ENCODE peak calls at places on chromosomes 6 and 20, in ten cellular contexts. One of them, this sample, is unnamed.

GRCh38 chr20:62219992-62220665 is at the start of gene HRH3:
- DNase-seq in OCI-LY7: peak; percentile 56
- DNase-seq in suprapubic skin: no peak
- DNase-seq in Calu3: peak; percentile 68
- DNase-seq in astrocyte of the spinal cord: no peak
- DNase-seq in progenitor cell of endocrine pancreas: peak; percentile 74
- DNase-seq in fibroblast of lung: peak; percentile 16
- DNase-seq in tibial nerve: no peak
- DNase-seq in AG09319: no peak
- DNase-seq in heart right ventricle: no peak
- DNase-seq in this sample: no peak

GRCh38 chr20:44052166-44052565 is 134.8 kb downstream of the JPH2 start:
- DNase-seq in AG09319: no peak
- DNase-seq in heart right ventricle: no peak
- DNase-seq in Calu3: no peak
- DNase-seq in suprapubic skin: peak; percentile 37
- DNase-seq in astrocyte of the spinal cord: no peak
- DNase-seq in fibroblast of lung: no peak
- DNase-seq in OCI-LY7: no peak
- DNase-seq in progenitor cell of endocrine pancreas: peak; percentile 6
- DNase-seq in tibial nerve: no peak
- DNase-seq in this sample: no peak

GRCh38 chr6:137846772-137847313 is 20.2 kb upstream of the TNFAIP3 start:
- DNase-seq in progenitor cell of endocrine pancreas: no peak
- DNase-seq in heart right ventricle: peak; percentile 36
- DNase-seq in astrocyte of the spinal cord: no peak
- DNase-seq in tibial nerve: peak; percentile 21
- DNase-seq in Calu3: no peak
- DNase-seq in suprapubic skin: no peak
- DNase-seq in fibroblast of lung: no peak
- DNase-seq in AG09319: no peak
- DNase-seq in OCI-LY7: no peak
- DNase-seq in this sample: no peak

GRCh38 chr20:7113577-7114466 is 346.3 kb downstream of the BMP2 start:
- DNase-seq in heart right ventricle: peak; percentile 50
- DNase-seq in OCI-LY7: peak; percentile 37
- DNase-seq in astrocyte of the spinal cord: peak; percentile 57
- DNase-seq in progenitor cell of endocrine pancreas: no peak
- DNase-seq in AG09319: peak; percentile 10
- DNase-seq in tibial nerve: peak; percentile 5
- DNase-seq in Calu3: peak; percentile 57
- DNase-seq in suprapubic skin: no peak
- DNase-seq in fibroblast of lung: peak; percentile 33
- DNase-seq in this sample: no peak

GRCh38 chr6:137013738-137014602 is 30.8 kb downstream of the IL20RA start:
- DNase-seq in OCI-LY7: peak; percentile 4
- DNase-seq in AG09319: peak; percentile 3
- DNase-seq in astrocyte of the spinal cord: peak; percentile 57
- DNase-seq in tibial nerve: no peak
- DNase-seq in heart right ventricle: no peak
- DNase-seq in suprapubic skin: no peak
- DNase-seq in fibroblast of lung: peak; percentile 71
- DNase-seq in Calu3: no peak
- DNase-seq in progenitor cell of endocrine pancreas: no peak
- DNase-seq in this sample: peak; percentile 66

GRCh38 chr6:100440935-100441334 is 23.8 kb downstream of the SIM1 start:
- DNase-seq in progenitor cell of endocrine pancreas: no peak
- DNase-seq in Calu3: no peak
- DNase-seq in OCI-LY7: no peak
- DNase-seq in heart right ventricle: no peak
- DNase-seq in fibroblast of lung: no peak
- DNase-seq in tibial nerve: no peak
- DNase-seq in suprapubic skin: no peak
- DNase-seq in AG09319: no peak
- DNase-seq in astrocyte of the spinal cord: no peak
- DNase-seq in this sample: no peak

GRCh38 chr20:43751167-43752050 is 24.6 kb upstream of the GTSF1L start:
- DNase-seq in AG09319: peak; percentile 66
- DNase-seq in heart right ventricle: no peak
- DNase-seq in tibial nerve: no peak
- DNase-seq in progenitor cell of endocrine pancreas: no peak
- DNase-seq in fibroblast of lung: peak; percentile 93
- DNase-seq in Calu3: no peak
- DNase-seq in astrocyte of the spinal cord: peak; percentile 93
- DNase-seq in suprapubic skin: no peak
- DNase-seq in OCI-LY7: peak; percentile 55
- DNase-seq in this sample: peak; percentile 92

GRCh38 chr6:159610881-159611280 is 82.2 kb downstream of the SOD2 start:
- DNase-seq in progenitor cell of endocrine pancreas: no peak
- DNase-seq in astrocyte of the spinal cord: no peak
- DNase-seq in tibial nerve: no peak
- DNase-seq in suprapubic skin: no peak
- DNase-seq in AG09319: no peak
- DNase-seq in OCI-LY7: no peak
- DNase-seq in Calu3: no peak
- DNase-seq in heart right ventricle: no peak
- DNase-seq in fibroblast of lung: no peak
- DNase-seq in this sample: no peak

GRCh38 chr6:104050455-104050854 is 809.3 kb downstream of the HACE1 start:
- DNase-seq in progenitor cell of endocrine pancreas: no peak
- DNase-seq in fibroblast of lung: no peak
- DNase-seq in Calu3: no peak
- DNase-seq in astrocyte of the spinal cord: no peak
- DNase-seq in tibial nerve: no peak
- DNase-seq in OCI-LY7: no peak
- DNase-seq in AG09319: no peak
- DNase-seq in heart right ventricle: no peak
- DNase-seq in suprapubic skin: no peak
- DNase-seq in this sample: no peak

GRCh38 chr6:13873288-13874190 is 51.2 kb upstream of the RNF182 start:
- DNase-seq in progenitor cell of endocrine pancreas: peak; percentile 86
- DNase-seq in suprapubic skin: peak; percentile 79
- DNase-seq in AG09319: no peak
- DNase-seq in heart right ventricle: peak; percentile 52
- DNase-seq in fibroblast of lung: no peak
- DNase-seq in Calu3: peak; percentile 85
- DNase-seq in tibial nerve: peak; percentile 16
- DNase-seq in astrocyte of the spinal cord: no peak
- DNase-seq in OCI-LY7: peak; percentile 49
- DNase-seq in this sample: peak; percentile 11

GRCh38 chr6:118284736-118285360 is 263.2 kb upstream of the PLN start:
- DNase-seq in fibroblast of lung: peak; percentile 20
- DNase-seq in suprapubic skin: no peak
- DNase-seq in tibial nerve: no peak
- DNase-seq in astrocyte of the spinal cord: peak; percentile 24
- DNase-seq in OCI-LY7: no peak
- DNase-seq in progenitor cell of endocrine pancreas: no peak
- DNase-seq in heart right ventricle: no peak
- DNase-seq in Calu3: no peak
- DNase-seq in AG09319: no peak
- DNase-seq in this sample: no peak

GRCh38 chr20:32206383-32207210 is 946 bp downstream of the PLAGL2 start:
- DNase-seq in astrocyte of the spinal cord: no peak
- DNase-seq in progenitor cell of endocrine pancreas: no peak
- DNase-seq in heart right ventricle: no peak
- DNase-seq in suprapubic skin: no peak
- DNase-seq in OCI-LY7: peak; percentile 31
- DNase-seq in AG09319: no peak
- DNase-seq in tibial nerve: no peak
- DNase-seq in Calu3: no peak
- DNase-seq in fibroblast of lung: no peak
- DNase-seq in this sample: no peak

GRCh38 chr6:168374051-168374502 is 54.5 kb upstream of the DACT2 start:
- DNase-seq in Calu3: no peak
- DNase-seq in heart right ventricle: no peak
- DNase-seq in fibroblast of lung: no peak
- DNase-seq in AG09319: no peak
- DNase-seq in progenitor cell of endocrine pancreas: no peak
- DNase-seq in OCI-LY7: no peak
- DNase-seq in suprapubic skin: peak; percentile 53
- DNase-seq in astrocyte of the spinal cord: no peak
- DNase-seq in tibial nerve: no peak
- DNase-seq in this sample: no peak

GRCh38 chr6:145929037-145929633 is 35.0 kb downstream of the SHPRH start:
- DNase-seq in progenitor cell of endocrine pancreas: no peak
- DNase-seq in OCI-LY7: peak; percentile 63
- DNase-seq in suprapubic skin: no peak
- DNase-seq in Calu3: no peak
- DNase-seq in fibroblast of lung: peak; percentile 31
- DNase-seq in tibial nerve: peak; percentile 18
- DNase-seq in astrocyte of the spinal cord: peak; percentile 67
- DNase-seq in AG09319: peak; percentile 11
- DNase-seq in heart right ventricle: no peak
- DNase-seq in this sample: peak; percentile 11

GRCh38 chr20:25317351-25318075 is 69.6 kb downstream of the PYGB start:
- DNase-seq in heart right ventricle: no peak
- DNase-seq in progenitor cell of endocrine pancreas: no peak
- DNase-seq in suprapubic skin: no peak
- DNase-seq in OCI-LY7: no peak
- DNase-seq in fibroblast of lung: no peak
- DNase-seq in Calu3: no peak
- DNase-seq in astrocyte of the spinal cord: no peak
- DNase-seq in AG09319: no peak
- DNase-seq in tibial nerve: no peak
- DNase-seq in this sample: no peak

DNA sequence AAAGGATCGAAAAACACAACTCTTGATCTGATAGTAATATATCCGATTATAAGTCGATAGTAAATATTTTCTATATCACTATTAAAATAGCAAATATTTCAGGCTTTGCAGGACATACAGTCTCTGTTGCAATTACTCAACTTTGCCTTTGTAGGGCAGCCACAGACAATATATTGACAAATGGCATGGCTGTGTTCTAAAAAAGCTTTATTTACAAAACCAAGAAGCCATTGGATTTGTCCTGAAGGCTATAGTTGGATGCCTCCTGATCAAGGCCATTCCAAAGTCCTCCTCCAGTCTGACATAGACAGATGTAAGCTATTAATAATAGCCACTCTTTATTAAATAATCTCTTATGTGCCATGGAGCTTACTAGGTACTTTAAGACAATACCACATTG is 5.9 kb downstream of the OCSTAMP start:
- DNase-seq in tibial nerve: no peak
- DNase-seq in progenitor cell of endocrine pancreas: no peak
- DNase-seq in AG09319: no peak
- DNase-seq in Calu3: no peak
- DNase-seq in OCI-LY7: no peak
- DNase-seq in heart right ventricle: no peak
- DNase-seq in astrocyte of the spinal cord: no peak
- DNase-seq in suprapubic skin: no peak
- DNase-seq in fibroblast of lung: no peak
- DNase-seq in this sample: no peak
- TF ChIP-seq CTCF in tibial nerve: no peak
- TF ChIP-seq CTCF in progenitor cell of endocrine pancreas: no peak
- TF ChIP-seq CTCF in AG09319: peak; percentile 4
- TF ChIP-seq CTCF in Calu3: no peak
- TF ChIP-seq CTCF in OCI-LY7: peak; percentile 24
- TF ChIP-seq CTCF in heart right ventricle: peak; percentile 21
- TF ChIP-seq CTCF in astrocyte of the spinal cord: no peak
- TF ChIP-seq CTCF in suprapubic skin: no peak
- TF ChIP-seq CTCF in fibroblast of lung: peak; percentile 18
- TF ChIP-seq CTCF in this sample: no peak

GRCh38 chr6:40293824-40294188 is 293.4 kb downstream of the LRFN2 start:
- DNase-seq in tibial nerve: no peak
- DNase-seq in suprapubic skin: no peak
- DNase-seq in astrocyte of the spinal cord: no peak
- DNase-seq in Calu3: no peak
- DNase-seq in fibroblast of lung: no peak
- DNase-seq in OCI-LY7: no peak
- DNase-seq in progenitor cell of endocrine pancreas: no peak
- DNase-seq in heart right ventricle: no peak
- DNase-seq in AG09319: no peak
- DNase-seq in this sample: no peak
- TF ChIP-seq CTCF in tibial nerve: no peak
- TF ChIP-seq CTCF in suprapubic skin: no peak
- TF ChIP-seq CTCF in astrocyte of the spinal cord: no peak
- TF ChIP-seq CTCF in Calu3: no peak
- TF ChIP-seq CTCF in fibroblast of lung: no peak
- TF ChIP-seq CTCF in OCI-LY7: no peak
- TF ChIP-seq CTCF in progenitor cell of endocrine pancreas: no peak
- TF ChIP-seq CTCF in heart right ventricle: no peak
- TF ChIP-seq CTCF in AG09319: no peak
- TF ChIP-seq CTCF in this sample: no peak

GRCh38 chr6:1474205-1474604 is 84.8 kb downstream of the FOXF2 start:
- DNase-seq in heart right ventricle: no peak
- DNase-seq in Calu3: no peak
- DNase-seq in fibroblast of lung: no peak
- DNase-seq in astrocyte of the spinal cord: no peak
- DNase-seq in suprapubic skin: no peak
- DNase-seq in AG09319: no peak
- DNase-seq in progenitor cell of endocrine pancreas: no peak
- DNase-seq in tibial nerve: no peak
- DNase-seq in OCI-LY7: no peak
- DNase-seq in this sample: no peak
- TF ChIP-seq CTCF in heart right ventricle: no peak
- TF ChIP-seq CTCF in Calu3: no peak
- TF ChIP-seq CTCF in fibroblast of lung: peak; percentile 8
- TF ChIP-seq CTCF in astrocyte of the spinal cord: no peak
- TF ChIP-seq CTCF in suprapubic skin: no peak
- TF ChIP-seq CTCF in AG09319: no peak
- TF ChIP-seq CTCF in progenitor cell of endocrine pancreas: peak; percentile 20
- TF ChIP-seq CTCF in tibial nerve: no peak
- TF ChIP-seq CTCF in OCI-LY7: no peak
- TF ChIP-seq CTCF in this sample: peak; percentile 46

GRCh38 chr20:57434390-57434700 is 43.1 kb downstream of the RBM38 start:
- DNase-seq in tibial nerve: no peak
- DNase-seq in suprapubic skin: no peak
- DNase-seq in progenitor cell of endocrine pancreas: no peak
- DNase-seq in OCI-LY7: peak; percentile 69
- DNase-seq in astrocyte of the spinal cord: no peak
- DNase-seq in heart right ventricle: no peak
- DNase-seq in Calu3: no peak
- DNase-seq in AG09319: no peak
- DNase-seq in fibroblast of lung: no peak
- DNase-seq in this sample: no peak

GRCh38 chr20:57437267-57437666 is 46.1 kb downstream of the RBM38 start:
- DNase-seq in tibial nerve: no peak
- DNase-seq in progenitor cell of endocrine pancreas: no peak
- DNase-seq in suprapubic skin: no peak
- DNase-seq in heart right ventricle: no peak
- DNase-seq in OCI-LY7: no peak
- DNase-seq in fibroblast of lung: no peak
- DNase-seq in astrocyte of the spinal cord: no peak
- DNase-seq in Calu3: no peak
- DNase-seq in AG09319: no peak
- DNase-seq in this sample: no peak

GRCh38 chr20:57436223-57436545 is 45.0 kb downstream of the RBM38 start:
- DNase-seq in AG09319: no peak
- DNase-seq in OCI-LY7: no peak
- DNase-seq in tibial nerve: no peak
- DNase-seq in fibroblast of lung: no peak
- DNase-seq in progenitor cell of endocrine pancreas: no peak
- DNase-seq in suprapubic skin: no peak
- DNase-seq in Calu3: no peak
- DNase-seq in astrocyte of the spinal cord: no peak
- DNase-seq in heart right ventricle: no peak
- DNase-seq in this sample: no peak

GRCh38 chr20:57435105-57435497 is 43.9 kb downstream of the RBM38 start:
- DNase-seq in progenitor cell of endocrine pancreas: no peak
- DNase-seq in heart right ventricle: no peak
- DNase-seq in fibroblast of lung: no peak
- DNase-seq in AG09319: no peak
- DNase-seq in suprapubic skin: no peak
- DNase-seq in tibial nerve: no peak
- DNase-seq in OCI-LY7: no peak
- DNase-seq in astrocyte of the spinal cord: no peak
- DNase-seq in Calu3: no peak
- DNase-seq in this sample: no peak

GRCh38 chr20:57435498-57436222 is 44.5 kb downstream of the RBM38 start:
- DNase-seq in tibial nerve: no peak
- DNase-seq in OCI-LY7: peak; percentile 76
- DNase-seq in fibroblast of lung: peak; percentile 60
- DNase-seq in suprapubic skin: peak; percentile 89
- DNase-seq in astrocyte of the spinal cord: peak; percentile 29
- DNase-seq in AG09319: no peak
- DNase-seq in progenitor cell of endocrine pancreas: no peak
- DNase-seq in Calu3: peak; percentile 99
- DNase-seq in heart right ventricle: peak; percentile 55
- DNase-seq in this sample: no peak
- TF ChIP-seq CTCF in tibial nerve: no peak
- TF ChIP-seq CTCF in OCI-LY7: peak; percentile 76
- TF ChIP-seq CTCF in fibroblast of lung: no peak
- TF ChIP-seq CTCF in suprapubic skin: no peak
- TF ChIP-seq CTCF in astrocyte of the spinal cord: no peak
- TF ChIP-seq CTCF in AG09319: no peak
- TF ChIP-seq CTCF in progenitor cell of endocrine pancreas: no peak
- TF ChIP-seq CTCF in Calu3: no peak
- TF ChIP-seq CTCF in heart right ventricle: no peak
- TF ChIP-seq CTCF in this sample: no peak